ENCODE peak calls at places on chromosomes 4 and X, in five cellular contexts. U, D, O, W and J are unnamed samples.

GRCh38 chr4:184355111-184355604 is 119.2 kb downstream of the IRF2 start:
- DNase-seq in U (no peak), D (peak), O (no peak), W (peak), J (no peak)

GRCh38 chr4:126364290-126364978 is 1049.7 kb downstream of the FAT4 start:
- DNase-seq in U (no peak), D (no peak), O (no peak), W (no peak), J (no peak)

GRCh38 chrX:56429581-56429980 is 133.8 kb upstream of the UBQLN2 start:
- DNase-seq in U (no peak), D (no peak), O (no peak), W (no peak), J (no peak)

GRCh38 chr4:61274286-61274685 is 74.2 kb downstream of the ADGRL3 start:
- DNase-seq in U (no peak), D (no peak), O (no peak), W (no peak), J (no peak)

GRCh38 chr4:113901994-113902787 is 77.3 kb downstream of the ARSJ start:
- DNase-seq in U (no peak), D (no peak), O (no peak), W (no peak), J (peak)

GRCh38 chr4:143183513-143184216 is 1.1 kb upstream of the USP38 start:
- DNase-seq in U (no peak), D (no peak), O (no peak), W (no peak), J (no peak)

GRCh38 chrX:7788334-7788733 is 54.6 kb upstream of the VCX start:
- DNase-seq in U (no peak), D (no peak), O (no peak), W (no peak), J (no peak)

GRCh38 chrX:79268788-79269187 is 98.3 kb downstream of the ITM2A start:
- DNase-seq in U (no peak), D (no peak), O (no peak), W (no peak), J (no peak)

GRCh38 chrX:38279188-38279587 is 48.1 kb downstream of the RPGR start:
- DNase-seq in U (no peak), D (no peak), O (no peak), W (no peak), J (no peak)

GRCh38 chrX:154349359-154349935 is 25.0 kb downstream of the FLNA start:
- DNase-seq in U (no peak), D (no peak), O (no peak), W (no peak), J (no peak)

GRCh38 chr4:106809083-106809482 is 227.0 kb downstream of the DKK2 start:
- DNase-seq in U (no peak), D (peak), O (no peak), W (peak), J (no peak)

GRCh38 chrX:130048686-130049222 is 61.5 kb downstream of the ELF4 start:
- DNase-seq in U (no peak), D (no peak), O (no peak), W (no peak), J (no peak)

GRCh38 chrX:103941201-103941975 is 21.0 kb upstream of the TMSB15B start:
- DNase-seq in U (no peak), D (peak), O (no peak), W (peak), J (no peak)

GRCh38 chr4:150310159-150310895 is 232.1 kb downstream of the DCLK2 start:
- DNase-seq in U (no peak), D (no peak), O (no peak), W (peak), J (no peak)

GRCh38 chrX:41086627-41086932 is 1.3 kb downstream of the USP9X start:
- DNase-seq in U (no peak), D (no peak), O (no peak), W (peak), J (peak)

GRCh38 chr4:176191974-176192373 is 3.4 kb downstream of the SPATA4 start:
- DNase-seq in U (no peak), D (no peak), O (no peak), W (peak), J (no peak)

GRCh38 chr4:121686265-121686664 is 10.5 kb downstream of the ANXA5 start:
- DNase-seq in U (no peak), D (peak), O (no peak), W (no peak), J (no peak)

GRCh38 chr4:3115637-3116300 is 41.3 kb downstream of the HTT start:
- DNase-seq in U (no peak), D (no peak), O (no peak), W (peak), J (no peak)

GRCh38 chr4:145623831-145624230 is 4.6 kb downstream of the MMAA start:
- DNase-seq in U (no peak), D (no peak), O (no peak), W (peak), J (no peak)